ENCODE peak calls at places on chromosomes 4 and X, in five cellular contexts. D is NCI-H1105 treated with DMSO at 0.1 percent for 48 hours; R is activated CD4-positive, alpha-beta T cell treated with anti-CD3 and anti-CD28 coated beads, Interleukin-2, amount 10 ng/mL, durations not matched to agents 7 days and 5 days; N is AG08395; A is cardiac muscle cell. V is an unnamed sample.

GRCh38 chrX:40140706-40141499 is 43.1 kb upstream of the BCOR start:
- DNase-seq in D (no peak), R (no peak), N (no peak), A (peak), V (no peak)

GRCh38 chr4:94653984-94654609 is 103.7 kb upstream of the BMPR1B start:
- DNase-seq in D (no peak), R (no peak), N (no peak), A (no peak), V (no peak)

GRCh38 chrX:151771726-151772125 is 37.2 kb downstream of the CNGA2 start:
- DNase-seq in D (no peak), R (no peak), N (no peak), A (no peak), V (no peak)

GRCh38 chr4:182238355-182238931 is 4.8 kb upstream of the TENM3 start:
- DNase-seq in D (no peak), R (no peak), N (no peak), A (no peak), V (no peak)

GRCh38 chrX:96982159-96982558 is 98.5 kb downstream of the RPA4 start:
- DNase-seq in D (no peak), R (no peak), N (no peak), A (no peak), V (no peak)

GRCh38 chr4:127203561-127204260 is 429.0 kb upstream of the INTU start:
- DNase-seq in D (no peak), R (no peak), N (peak), A (peak), V (no peak)

GRCh38 chr4:74516321-74516720 is 71.4 kb downstream of the AREG start:
- DNase-seq in D (no peak), R (no peak), N (no peak), A (peak), V (no peak)

GRCh38 chr4:24768006-24768405 is 27.4 kb upstream of the SOD3 start:
- DNase-seq in D (no peak), R (no peak), N (no peak), A (no peak), V (no peak)

GRCh38 chrX:37846141-37846540 is 1.2 kb downstream of the DYNLT3 start:
- DNase-seq in D (no peak), R (peak), N (no peak), A (no peak), V (no peak)